ENCODE peak calls at places on chromosomes 11 and 22, in five cellular contexts. F is heart left ventricle; X is CD8-positive, alpha-beta memory T cell; A is CD8-positive, alpha-beta T cell; P is GM23248. Q is an unnamed sample.

GRCh38 chr22:45538284-45538683 is 35.6 kb downstream of the FBLN1 start:
- DNase-seq in X (no peak), F (no peak), A (no peak), P (no peak), Q (no peak)

GRCh38 chr11:201936-202335 is 5.3 kb downstream of the BET1L start:
- DNase-seq in P (no peak), A (peak; percentile 2), X (no peak), F (no peak), Q (peak; percentile 32)

GRCh38 chr11:10927533-10927932 is 69.7 kb upstream of the ZBED5 start:
- DNase-seq in X (no peak), A (no peak), F (no peak), P (peak; percentile 30), Q (no peak)

GRCh38 chr11:116929393-116930090 is 92.1 kb upstream of the APOA1 start:
- DNase-seq in X (no peak), A (no peak), F (no peak), P (peak; percentile 53), Q (no peak)

GRCh38 chr11:86672007-86672621 is at the start of gene ME3:
- DNase-seq in A (peak; percentile 9), P (peak; percentile 74), F (peak; percentile 74), X (peak; percentile 21), Q (peak; percentile 80)

GRCh38 chr11:71268706-71269321 is 16.4 kb upstream of the SHANK2 start:
- DNase-seq in P (no peak), X (no peak), A (no peak), F (no peak), Q (peak; percentile 43)

GRCh38 chr11:71425409-71425808 is 22.8 kb downstream of the DHCR7 start:
- DNase-seq in P (no peak), A (no peak), X (no peak), F (no peak), Q (no peak)

GRCh38 chr11:94776351-94777321 is 8.5 kb downstream of the AMOTL1 start:
- DNase-seq in X (no peak), P (peak; percentile 83), F (peak; percentile 36), A (no peak), Q (no peak)

GRCh38 chr11:23192256-23192655 is 332.0 kb upstream of the CCDC179 start:
- DNase-seq in F (no peak), X (no peak), P (peak; percentile 45), A (no peak), Q (no peak)

GRCh38 chr22:23388492-23389009 is 191.5 kb downstream of the IGLL1 start:
- DNase-seq in P (no peak), A (no peak), F (no peak), X (no peak), Q (no peak)

GRCh38 chr11:57772562-57772961 is 11.0 kb downstream of the CTNND1 start:
- DNase-seq in A (no peak), F (no peak), X (no peak), P (no peak), Q (no peak)

GRCh38 chr11:409008-409599 is 5.7 kb downstream of the SIGIRR start:
- DNase-seq in A (no peak), F (no peak), P (no peak), X (no peak), Q (no peak)

GRCh38 chr22:37745548-37746365 is 48.9 kb downstream of the TRIOBP start:
- DNase-seq in X (peak; percentile 88), A (peak; percentile 85), F (peak; percentile 94), P (peak; percentile 95), Q (peak; percentile 93)

GRCh38 chr11:88421530-88421929 is 84.0 kb upstream of the CTSC start:
- DNase-seq in P (peak; percentile 56), A (no peak), F (peak; percentile 45), X (no peak), Q (no peak)

GRCh38 chr11:57410287-57410686 is 16.6 kb downstream of the SLC43A3 start:
- DNase-seq in P (peak; percentile 80), F (no peak), X (no peak), A (no peak), Q (no peak)

GRCh38 chr22:20571531-20572007 is 64.2 kb downstream of the MED15 start:
- DNase-seq in X (peak; percentile 64), P (peak; percentile 64), F (no peak), A (peak; percentile 81), Q (no peak)

GRCh38 chr11:27458182-27458581 is 14.4 kb downstream of the LGR4 start:
- DNase-seq in X (no peak), P (no peak), A (no peak), F (no peak), Q (no peak)

GRCh38 chr11:43376594-43376993 is 17.9 kb downstream of the TTC17 start:
- DNase-seq in X (no peak), A (no peak), F (no peak), P (peak; percentile 94), Q (no peak)

GRCh38 chr11:93515438-93515837 is 27.8 kb downstream of the SMCO4 start:
- DNase-seq in P (no peak), X (no peak), F (no peak), A (no peak), Q (no peak)

GRCh38 chr22:30947821-30948454 is 20.6 kb downstream of the MORC2 start:
- DNase-seq in A (no peak), F (no peak), P (peak; percentile 71), X (no peak), Q (no peak)

GRCh38 chr22:50473088-50473487 is 1.7 kb downstream of the SBF1 start:
- DNase-seq in X (peak; percentile 44), P (peak; percentile 34), F (no peak), A (peak; percentile 61), Q (no peak)

GRCh38 chr22:17366830-17367229 is 2.4 kb upstream of the CECR2 start:
- DNase-seq in P (no peak), A (no peak), X (no peak), F (peak; percentile 73), Q (no peak)

GRCh38 chr11:130535530-130535929 is 87.1 kb downstream of the ADAMTS15 start:
- DNase-seq in X (no peak), P (no peak), A (no peak), F (no peak), Q (no peak)

DNA sequence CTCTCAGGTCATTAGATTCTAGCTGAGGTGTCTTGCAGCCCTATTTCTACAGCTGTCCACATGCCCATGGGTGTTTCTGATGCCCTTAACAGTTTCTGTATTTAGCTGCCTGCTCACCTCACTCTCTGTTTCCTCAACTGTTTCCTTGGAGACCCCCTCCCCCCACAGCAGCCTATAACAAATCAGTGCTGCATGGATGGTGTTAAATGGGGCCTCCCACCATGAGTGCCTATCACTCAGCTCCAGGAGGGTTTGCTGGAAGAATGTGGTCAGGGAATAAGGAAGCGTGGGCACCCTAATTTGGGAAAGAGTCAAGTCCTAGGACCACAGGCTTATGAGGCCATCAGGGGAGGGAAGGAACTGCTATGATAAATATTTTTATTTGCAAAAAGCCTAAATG is 8.6 kb downstream of the KLHL35 start:
- DNase-seq in P (no peak), F (no peak), X (no peak), A (no peak), Q (no peak)
- H3K4me1 ChIP-seq in P (peaks cover 7% of the 10 kb centered on the region), F (peaks cover 4% of the 10 kb centered on the region), X (peaks cover 2% of the 10 kb centered on the region), A (no peaks in the 10 kb centered on the region), Q (peaks cover 18% of the 10 kb centered on the region)

GRCh38 chr11:19173964-19174638 is 27.7 kb downstream of the CSRP3 start:
- DNase-seq in F (no peak), X (no peak), P (no peak), A (no peak), Q (no peak)
- H3K27ac ChIP-seq in F (peak overlapping the region; percentile 60), X (no peak overlapping the region), P (no peak overlapping the region), A (no peak overlapping the region), Q (peak overlapping the region; percentile 79)

DNA sequence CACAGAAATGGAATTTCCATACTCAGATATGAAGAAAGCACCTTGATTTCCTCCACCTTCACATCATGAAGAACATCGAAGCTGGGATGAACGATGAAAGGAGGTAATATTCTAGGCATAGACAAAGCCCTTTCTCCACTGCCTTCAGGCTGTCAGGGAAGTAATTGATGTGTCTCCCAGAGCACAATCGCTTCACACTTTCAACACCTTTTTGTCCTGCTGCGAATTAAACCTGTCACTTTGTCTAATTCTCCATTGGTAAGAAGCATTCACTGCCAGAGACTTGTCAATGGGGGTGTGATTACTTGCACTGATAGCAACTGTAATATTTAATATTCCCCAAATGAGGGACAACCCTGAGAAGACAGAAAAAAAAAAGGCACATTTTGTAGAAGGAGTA is 260.1 kb downstream of the ETS1 start:
- DNase-seq in X (no peak), F (no peak), P (no peak), A (no peak), Q (no peak)
- H3K27me3 ChIP-seq in X (no peaks in the 10 kb centered on the region), F (no peaks in the 10 kb centered on the region), P (no peaks in the 10 kb centered on the region), A (no peaks in the 10 kb centered on the region), Q (no peaks in the 10 kb centered on the region)

GRCh38 chr11:100827934-100828661 is 141.0 kb downstream of the ARHGAP42 start:
- DNase-seq in F (no peak), X (no peak), P (peak; percentile 14), A (no peak), Q (no peak)
- H3K4me1 ChIP-seq in F (peaks cover 18% of the 10 kb centered on the region), X (no peaks in the 10 kb centered on the region), P (peaks cover 7% of the 10 kb centered on the region), A (no peaks in the 10 kb centered on the region), Q (no peaks in the 10 kb centered on the region)

GRCh38 chr11:110121204-110121603 is 28.0 kb downstream of the ZC3H12C start:
- DNase-seq in F (no peak), P (peak; percentile 74), X (no peak), A (no peak), Q (no peak)
- H3K27ac ChIP-seq in F (no peak overlapping the region), P (no peak overlapping the region), X (no peak overlapping the region), A (no peak overlapping the region), Q (no peak overlapping the region)

DNA sequence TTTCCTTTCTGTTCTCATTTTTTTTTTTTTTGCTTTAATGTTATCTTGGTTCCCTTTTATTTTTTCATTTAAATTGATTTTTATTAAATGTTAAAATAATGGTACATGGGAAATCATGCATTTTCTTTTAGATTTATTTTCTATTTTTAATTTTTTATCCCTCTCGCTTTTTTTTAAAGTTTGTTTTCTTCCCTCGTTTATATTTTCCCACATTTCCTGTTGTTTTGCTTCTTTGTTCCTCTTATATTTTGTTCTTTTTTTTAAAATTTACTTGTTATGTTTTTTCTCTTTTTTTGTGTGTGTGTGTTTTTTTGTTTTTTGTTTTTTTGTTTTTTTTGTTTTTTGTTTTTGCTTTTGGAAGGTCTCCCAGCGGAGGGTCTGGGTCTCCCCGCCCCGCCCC is 34.9 kb upstream of the EIF3D start:
- DNase-seq in X (no peak), F (no peak), P (no peak), A (no peak), Q (no peak)
- H3K27me3 ChIP-seq in X (peaks cover 12% of the 10 kb centered on the region), F (peaks cover 7% of the 10 kb centered on the region), P (peaks cover 18% of the 10 kb centered on the region), A (no peaks in the 10 kb centered on the region), Q (peaks cover 4% of the 10 kb centered on the region)

DNA sequence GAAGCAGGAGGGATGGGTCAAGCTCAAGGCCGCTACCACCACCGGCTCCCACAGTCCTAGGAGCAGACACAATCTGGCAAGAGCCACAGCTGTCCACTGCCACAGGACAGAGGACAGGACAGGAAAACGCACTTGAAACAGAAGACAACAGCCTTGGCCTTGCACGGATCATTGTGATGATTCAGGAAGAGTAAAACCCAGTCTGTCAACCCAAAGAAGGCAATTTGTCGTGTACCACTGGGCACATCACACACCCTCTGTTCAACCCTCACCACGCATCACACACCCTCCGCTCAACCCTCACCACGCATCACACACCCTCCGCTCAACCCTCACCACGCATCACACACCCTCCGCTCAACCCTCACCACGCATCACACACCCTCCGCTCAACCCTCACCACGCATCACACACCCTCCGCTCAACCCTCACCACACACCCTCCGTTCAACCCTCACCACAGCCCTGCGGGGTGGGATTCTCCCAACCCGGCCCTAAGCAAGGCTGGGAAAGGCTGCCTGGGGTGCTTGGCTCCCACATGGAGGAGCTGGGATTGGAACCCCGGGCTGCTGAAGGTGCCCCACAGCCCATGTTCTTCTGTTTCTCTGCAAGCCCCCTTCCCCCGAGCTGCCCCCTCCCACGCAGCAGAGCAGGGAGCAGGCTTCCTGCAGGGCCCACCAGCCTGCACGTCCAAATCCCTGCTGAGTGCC is 11.3 kb upstream of the CDC42BPG start:
- DNase-seq in X (no peak), F (no peak), A (no peak), P (peak; percentile 38), Q (no peak)
- H3K4me1 ChIP-seq in X (peaks cover 100% of the 10 kb centered on the region), F (peaks cover 92% of the 10 kb centered on the region), A (peaks cover 100% of the 10 kb centered on the region), P (peaks cover 40% of the 10 kb centered on the region), Q (peaks cover 97% of the 10 kb centered on the region)

Q was measured in right atrium auricular region.